ENCODE peak calls at places on chromosomes 11 and 22, in nine cellular contexts. X is epithelial cell of esophagus, R is lung, C is PC-3, I is mammary epithelial cell, A is A549, N is HCT116, L is Caco-2, P is lower leg skin. Y is an unnamed sample.

GRCh38 chr11:48013269-48013901 is 33.0 kb downstream of the PTPRJ start:
- DNase-seq in I (no peak), N (no peak), C (peak), L (no peak), R (peak), A (peak), P (no peak), X (peak), Y (no peak)

GRCh38 chr11:36222755-36223635 is 66.2 kb downstream of the COMMD9 start:
- DNase-seq in C (no peak), I (no peak), X (no peak), N (no peak), P (no peak), A (no peak), L (no peak), R (peak), Y (no peak)

GRCh38 chr11:75302346-75302745 is 49.1 kb downstream of the ARRB1 start:
- DNase-seq in I (no peak), P (no peak), A (no peak), C (no peak), N (no peak), L (no peak), X (no peak), R (no peak), Y (no peak)

GRCh38 chr11:63745304-63746170 is 23.0 kb downstream of the ZFTA start:
- DNase-seq in N (no peak), A (no peak), C (peak), X (no peak), I (no peak), L (no peak), R (no peak), P (peak), Y (no peak)

GRCh38 chr11:44229003-44229570 is 80.9 kb downstream of the ALX4 start:
- DNase-seq in X (peak), A (no peak), I (peak), P (no peak), N (no peak), L (no peak), R (no peak), C (peak), Y (peak)

GRCh38 chr22:29799217-29799680 is 32.1 kb downstream of the UQCR10 start:
- DNase-seq in C (peak), N (peak), P (peak), X (peak), A (peak), R (peak), I (peak), L (peak), Y (peak)

GRCh38 chr11:16993495-16993894 is 20.7 kb downstream of the PLEKHA7 start:
- DNase-seq in R (no peak), L (no peak), N (no peak), C (no peak), P (no peak), A (no peak), X (no peak), I (no peak), Y (no peak)

GRCh38 chr22:27827586-27828213 is 26.1 kb upstream of the MN1 start:
- DNase-seq in C (no peak), N (no peak), R (no peak), X (no peak), P (no peak), I (no peak), A (no peak), L (no peak), Y (no peak)

GRCh38 chr11:120335928-120336640 is at the start of gene ARHGEF12:
- DNase-seq in I (peak), R (peak), X (peak), A (peak), P (peak), N (peak), C (peak), L (peak), Y (peak)

GRCh38 chr11:235180-235997 is 753 bp downstream of the SIRT3 start:
- DNase-seq in N (no peak), A (no peak), P (peak), X (peak), I (no peak), L (no peak), C (no peak), R (no peak), Y (no peak)
- H3K4me3 ChIP-seq in N (peak), A (peak), P (peak), X (peak), I (peak), L (peak), C (peak), R (peak), Y (peak)

GRCh38 chr11:65060913-65061408 is 2.6 kb upstream of the NAALADL1 start:
- DNase-seq in L (no peak), N (no peak), R (no peak), I (peak), A (no peak), C (no peak), X (peak), P (no peak), Y (no peak)
- TF ChIP-seq CTCF in L (peak), N (peak), R (no peak), I (no peak), A (peak), C (no peak), X (peak), P (no peak), Y (no peak)

DNA sequence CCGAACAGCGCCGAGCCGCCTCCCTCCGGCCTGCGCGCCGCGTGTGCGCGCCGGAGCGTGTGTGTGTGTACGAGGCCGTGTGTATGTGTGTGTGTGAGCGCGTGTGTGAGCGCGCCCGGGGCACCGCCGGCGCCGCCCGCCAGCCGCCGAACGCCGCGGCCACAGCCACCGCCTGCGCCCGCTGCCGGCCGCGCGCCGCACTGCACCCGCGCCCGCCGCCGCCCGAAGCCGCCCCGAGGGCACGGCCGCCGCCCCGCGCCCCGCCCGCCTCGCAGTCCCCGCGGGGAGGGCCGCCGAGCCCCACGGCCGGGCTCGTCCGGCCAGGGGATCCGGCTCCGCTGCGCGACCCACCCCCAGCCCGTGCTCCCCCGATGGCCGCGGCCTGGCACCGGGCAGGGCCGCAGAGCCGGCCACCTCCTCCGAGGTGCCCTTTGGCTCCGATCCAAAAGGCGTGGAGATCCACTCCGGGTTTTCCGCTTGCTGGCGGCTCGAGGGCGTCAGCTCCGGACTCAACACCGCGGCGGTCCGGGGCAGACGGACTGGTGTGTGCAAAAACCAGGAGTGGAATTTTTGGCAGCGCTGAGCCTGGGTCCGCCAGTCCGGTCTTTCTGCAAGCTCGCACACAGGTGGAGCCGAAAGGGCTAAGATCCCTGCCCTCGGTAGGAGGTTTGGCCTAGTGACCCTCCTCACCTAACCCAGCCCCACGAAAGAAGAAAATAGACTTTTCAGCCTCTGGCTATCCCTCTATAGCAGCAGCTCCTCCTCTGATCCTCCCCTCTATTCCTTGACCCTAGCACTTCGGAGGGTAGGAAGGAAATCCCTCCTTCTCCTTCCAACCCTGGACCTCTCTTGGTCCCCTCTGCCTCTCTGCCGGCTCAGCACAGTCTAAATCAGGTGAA is at the start of gene SYT7:
- DNase-seq in C (peak), L (peak), N (peak), R (peak), X (peak), I (peak), A (peak), P (peak), Y (peak)
- H3K4me3 ChIP-seq in C (peak), L (peak), N (peak), R (peak), X (peak), I (peak), A (peak), P (peak), Y (peak)

DNA sequence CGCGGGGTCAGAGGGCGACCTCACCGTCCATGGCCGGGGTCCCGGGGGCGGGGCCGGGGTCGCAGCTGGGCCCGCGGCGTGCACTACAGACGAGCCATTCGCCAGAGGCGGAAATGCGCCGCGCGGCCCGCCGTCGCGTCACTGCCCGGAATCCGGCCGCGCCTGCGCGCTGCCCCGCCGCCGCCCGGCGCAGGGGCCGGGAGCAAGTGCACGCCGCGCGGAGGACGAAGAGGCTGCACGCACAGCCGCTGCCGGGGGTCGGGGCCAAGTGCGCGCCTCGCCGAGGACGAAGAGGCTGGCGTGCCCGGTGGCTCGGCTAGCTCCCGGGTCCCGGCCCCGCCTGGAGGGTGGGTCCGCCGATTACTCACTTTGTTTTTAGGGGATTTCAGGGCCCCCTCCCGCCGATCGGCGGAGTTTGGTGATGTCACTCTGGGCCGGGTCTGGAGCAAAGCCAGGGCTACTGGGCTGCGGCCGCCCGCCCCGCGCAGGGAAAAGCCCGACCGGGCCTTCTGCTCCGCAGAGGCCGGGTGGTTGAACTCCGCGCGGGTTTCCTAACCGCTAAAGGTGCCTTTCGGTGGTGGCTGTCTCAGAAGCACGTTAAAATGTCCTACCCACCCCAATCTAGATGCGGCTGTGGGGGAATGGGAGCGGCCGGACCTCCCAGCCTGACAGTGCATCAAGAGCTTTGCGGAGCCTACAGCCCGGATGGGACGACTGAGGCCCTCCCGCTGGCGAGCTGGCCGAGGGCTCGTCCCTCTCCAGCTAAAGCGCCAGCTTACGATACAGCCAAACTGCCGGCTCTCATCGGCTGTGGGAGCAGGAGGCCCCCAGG is at the start of gene RELA:
- DNase-seq in X (peak), R (peak), A (peak), N (peak), C (peak), P (peak), I (peak), L (peak), Y (peak)
- TF ChIP-seq CTCF in X (no peak), R (no peak), A (no peak), N (no peak), C (no peak), P (no peak), I (no peak), L (no peak), Y (no peak)

DNA sequence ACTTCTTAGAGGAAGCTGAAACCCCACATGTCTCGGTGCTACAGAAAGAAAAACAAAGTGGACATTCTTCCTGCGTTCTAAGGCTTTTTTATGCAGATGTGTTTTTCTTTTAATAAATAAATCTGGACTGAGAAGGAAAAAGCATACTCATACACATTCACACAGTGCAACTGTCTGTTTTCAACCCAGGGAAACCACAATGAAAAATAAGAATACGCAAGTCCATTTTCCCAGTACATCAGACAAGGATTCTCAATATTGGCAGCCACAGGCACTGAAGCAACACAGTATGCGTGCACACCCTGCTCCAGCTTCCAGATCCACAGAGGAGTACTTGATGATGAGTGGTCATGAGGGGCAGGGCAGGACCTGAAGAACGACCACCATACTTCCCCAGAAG is 86.9 kb downstream of the ETS1 start:
- DNase-seq in A (no peak), N (no peak), P (no peak), L (no peak), R (no peak), X (no peak), I (no peak), C (no peak), Y (no peak)
- H3K4me3 ChIP-seq in A (no peak), N (no peak), P (no peak), L (no peak), R (no peak), X (no peak), I (no peak), C (no peak), Y (no peak)

DNA sequence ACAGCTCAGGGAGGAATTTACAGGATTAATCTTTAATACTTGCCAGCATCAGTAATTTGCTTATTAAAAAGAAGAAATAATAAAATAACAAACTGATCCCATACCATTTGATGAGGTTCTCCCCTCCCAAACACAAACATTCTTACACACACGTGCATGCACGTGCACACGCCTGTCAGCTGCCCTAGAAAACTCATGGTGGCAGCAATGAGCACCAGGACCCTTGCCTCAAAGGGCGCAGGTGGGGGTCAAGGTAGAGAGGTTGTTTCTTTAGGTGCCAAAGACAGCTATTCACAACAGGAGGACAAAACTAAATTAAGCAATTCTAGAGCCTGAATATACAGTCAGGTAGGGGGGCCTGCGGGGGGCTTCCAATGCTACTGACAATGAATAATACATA is 219.3 kb downstream of the BUD13 start:
- DNase-seq in L (no peak), C (no peak), I (no peak), P (no peak), A (no peak), N (no peak), R (no peak), X (no peak), Y (no peak)
- TF ChIP-seq CTCF in L (peak), C (peak), I (no peak), P (no peak), A (no peak), N (no peak), R (no peak), X (no peak), Y (peak)

Y was measured in LNCaP clone FGC.